ENCODE peak calls at places on chromosomes 4 and X, in nine cellular contexts. J, W, C, R, M, O, L, P and G are unnamed samples.

GRCh38 chr4:83108101-83108861 is 6.2 kb downstream of the PLAC8 start:
- DNase-seq in J (no peak), W (no peak), C (no peak), R (no peak), M (no peak), O (peak), L (no peak), P (no peak), G (no peak)

GRCh38 chrX:137896123-137896522 is 330.2 kb downstream of the ZIC3 start:
- DNase-seq in J (no peak), W (no peak), C (no peak), R (no peak), M (no peak), O (no peak), L (no peak), P (no peak), G (no peak)

GRCh38 chr4:154073107-154073817 is 284.4 kb upstream of the SFRP2 start:
- DNase-seq in J (no peak), W (no peak), C (no peak), R (no peak), M (no peak), O (no peak), L (no peak), P (no peak), G (no peak)

GRCh38 chrX:1516596-1517104 is 20.3 kb downstream of the P2RY8 start:
- DNase-seq in J (no peak), W (no peak), C (no peak), R (no peak), M (no peak), O (no peak), L (no peak), P (no peak), G (no peak)

GRCh38 chr4:110049951-110050925 is 137.6 kb downstream of the EGF start:
- DNase-seq in J (peak), W (no peak), C (no peak), R (peak), M (peak), O (peak), L (peak), P (no peak), G (no peak)

GRCh38 chr4:174523003-174523693 is 860 bp upstream of the HPGD start:
- DNase-seq in J (no peak), W (no peak), C (no peak), R (no peak), M (peak), O (no peak), L (peak), P (no peak), G (no peak)

GRCh38 chr4:26320453-26321325 is at the start of gene RBPJ:
- DNase-seq in J (peak), W (peak), C (peak), R (peak), M (peak), O (peak), L (peak), P (peak), G (peak)

GRCh38 chr4:83890816-83891215 is 354.9 kb downstream of the GPAT3 start:
- DNase-seq in J (no peak), W (no peak), C (no peak), R (no peak), M (no peak), O (no peak), L (no peak), P (no peak), G (no peak)

GRCh38 chr4:70997068-70997467 is 3.6 kb downstream of the DCK start:
- DNase-seq in J (peak), W (no peak), C (no peak), R (no peak), M (no peak), O (no peak), L (no peak), P (no peak), G (no peak)

GRCh38 chr4:78704981-78705757 is 71.0 kb upstream of the BMP2K start:
- DNase-seq in J (no peak), W (no peak), C (no peak), R (peak), M (no peak), O (no peak), L (no peak), P (no peak), G (no peak)

GRCh38 chr4:69731826-69732225 is 28.6 kb downstream of the SULT1B1 start:
- DNase-seq in J (no peak), W (no peak), C (no peak), R (no peak), M (no peak), O (no peak), L (no peak), P (no peak), G (no peak)

GRCh38 chr4:166493828-166494432 is 620.9 kb downstream of the TLL1 start:
- DNase-seq in J (no peak), W (no peak), C (no peak), R (no peak), M (no peak), O (no peak), L (no peak), P (no peak), G (no peak)

GRCh38 chr4:166491635-166492034 is 618.6 kb downstream of the TLL1 start:
- DNase-seq in J (no peak), W (no peak), C (no peak), R (no peak), M (no peak), O (no peak), L (no peak), P (no peak), G (no peak)
- H3K27ac ChIP-seq in J (no peak), W (no peak), C (no peak), R (no peak), M (no peak), O (no peak), L (no peak), P (no peak), G (no peak)

GRCh38 chrX:77451041-77451440 is 3.9 kb downstream of the FGF16 start:
- DNase-seq in J (no peak), W (no peak), C (no peak), R (no peak), M (no peak), O (no peak), L (no peak), P (peak), G (no peak)

GRCh38 chrX:77450415-77450814 is 3.2 kb downstream of the FGF16 start:
- DNase-seq in J (no peak), W (no peak), C (no peak), R (no peak), M (no peak), O (no peak), L (no peak), P (no peak), G (no peak)

GRCh38 chrX:77453190-77453589 is 6.0 kb downstream of the FGF16 start:
- DNase-seq in J (no peak), W (no peak), C (no peak), R (no peak), M (no peak), O (no peak), L (no peak), P (no peak), G (no peak)

DNA sequence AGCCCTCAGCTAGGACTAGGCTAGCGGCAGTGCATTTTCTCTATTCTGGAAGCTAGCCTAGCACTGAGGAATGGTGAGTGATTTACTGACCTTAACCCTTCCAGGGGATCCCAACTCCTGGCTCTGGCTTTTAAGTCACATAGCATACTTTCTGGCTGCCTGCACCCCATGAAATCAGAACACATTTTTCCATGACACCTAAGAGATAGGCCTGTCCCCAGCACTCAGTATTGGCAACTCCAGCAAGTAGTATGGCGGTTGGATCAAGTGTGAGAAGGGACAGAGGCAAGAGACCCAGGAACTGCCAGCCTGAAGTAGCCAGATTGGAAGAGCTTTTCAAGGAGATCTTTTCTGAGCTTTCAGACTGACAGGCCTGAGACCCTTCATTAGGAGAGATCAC is 8.2 kb downstream of the FGF16 start:
- DNase-seq in J (no peak), W (no peak), C (no peak), R (no peak), M (peak), O (no peak), L (no peak), P (no peak), G (no peak)
- H3K27ac ChIP-seq in J (no peak), W (no peak), C (peak), R (no peak), M (peak), O (no peak), L (no peak), P (no peak), G (no peak)

GRCh38 chrX:77749695-77750094 is 36.3 kb downstream of the ATRX start:
- DNase-seq in J (no peak), W (no peak), C (no peak), R (no peak), M (no peak), O (no peak), L (no peak), P (no peak), G (no peak)

GRCh38 chrX:77740376-77740905 is 45.6 kb downstream of the ATRX start:
- DNase-seq in J (peak), W (no peak), C (no peak), R (no peak), M (no peak), O (no peak), L (no peak), P (no peak), G (no peak)

GRCh38 chrX:77742788-77743476 is 43.1 kb downstream of the ATRX start:
- DNase-seq in J (no peak), W (no peak), C (peak), R (no peak), M (no peak), O (no peak), L (no peak), P (no peak), G (peak)

DNA sequence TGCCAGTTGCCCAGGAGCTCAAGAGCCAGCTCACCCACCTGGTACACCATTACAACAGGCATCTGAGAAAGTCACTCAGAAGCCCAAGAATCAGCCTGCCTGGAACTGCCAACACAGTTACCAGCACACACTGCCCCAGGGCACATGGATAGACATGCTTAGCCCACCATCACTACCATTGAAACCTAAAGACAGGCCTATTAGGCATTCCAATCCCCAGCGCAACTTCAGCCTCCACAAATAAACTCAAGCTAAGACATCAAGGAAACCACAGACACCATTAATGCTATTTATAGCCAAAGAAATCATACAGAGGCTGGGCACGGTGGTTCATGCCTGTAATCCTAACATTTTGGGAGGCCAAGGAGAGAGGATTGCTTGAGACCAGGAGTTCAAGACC is 42.3 kb downstream of the ATRX start:
- DNase-seq in J (no peak), W (no peak), C (no peak), R (no peak), M (no peak), O (no peak), L (no peak), P (no peak), G (no peak)
- H3K27ac ChIP-seq in J (no peak), W (no peak), C (no peak), R (no peak), M (no peak), O (no peak), L (no peak), P (no peak), G (no peak)

DNA sequence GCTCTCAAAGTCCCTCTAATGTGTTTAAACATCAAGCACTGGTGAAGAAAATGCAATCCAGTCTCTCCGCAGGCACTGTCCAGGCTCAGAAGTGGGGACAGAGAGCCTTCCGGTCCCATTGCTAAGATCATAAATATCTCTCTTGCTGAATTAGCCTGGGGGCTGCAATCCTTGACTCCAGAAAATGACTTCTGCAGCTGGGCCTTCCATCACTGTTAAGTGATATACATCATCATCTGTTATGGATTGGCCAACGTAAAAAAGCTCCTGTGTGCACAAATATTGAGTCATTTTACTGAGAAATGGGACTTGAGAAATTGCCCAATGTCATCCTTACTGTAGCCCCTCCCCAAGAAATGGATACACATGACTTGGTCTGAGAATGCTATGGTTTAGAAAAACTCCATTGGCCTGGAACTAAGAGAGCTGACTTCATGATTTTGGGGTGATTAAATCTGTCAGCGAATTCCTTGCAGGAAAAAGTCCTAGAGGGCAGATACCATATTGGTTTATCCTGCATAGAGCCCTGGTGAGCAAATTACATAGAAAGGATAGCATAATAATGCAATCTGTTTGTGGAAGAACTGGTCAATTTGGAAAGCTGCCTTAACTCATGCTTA is 346.0 kb downstream of the GBA3 start:
- DNase-seq in J (no peak), W (no peak), C (no peak), R (no peak), M (no peak), O (no peak), L (no peak), P (no peak), G (no peak)
- H3K27ac ChIP-seq in J (no peak), W (no peak), C (no peak), R (no peak), M (no peak), O (no peak), L (no peak), P (no peak), G (no peak)

DNA sequence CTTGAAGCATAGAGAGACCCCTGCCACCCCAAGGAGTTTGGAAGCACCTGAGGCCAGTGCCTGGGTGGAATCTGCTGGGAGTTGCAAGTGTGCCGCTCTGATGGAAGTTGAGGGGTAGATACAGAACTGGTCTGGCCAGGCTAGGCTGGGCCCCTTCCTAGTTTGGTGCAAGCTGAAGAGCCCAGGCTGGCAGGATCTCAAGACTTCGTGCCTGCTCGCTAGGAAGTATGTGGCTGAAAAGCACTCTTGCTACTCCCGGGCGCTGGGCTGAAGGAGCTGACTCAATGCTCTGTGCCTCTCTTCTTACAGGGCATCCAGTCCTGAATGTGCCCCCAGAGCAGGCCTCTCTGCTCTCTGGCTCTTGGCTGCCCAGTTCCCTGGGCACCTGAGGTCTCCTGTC is 51.7 kb upstream of the PJA1 start:
- DNase-seq in J (no peak), W (no peak), C (no peak), R (no peak), M (no peak), O (no peak), L (no peak), P (no peak), G (no peak)
- H3K27ac ChIP-seq in J (no peak), W (no peak), C (no peak), R (no peak), M (no peak), O (no peak), L (no peak), P (no peak), G (no peak)